ENCODE peak calls at places on chromosomes 11 and 22, in seven cellular contexts. L, A, I, X, Y, S and D are unnamed samples.

GRCh38 chr22:45910928-45911467 is 66.0 kb downstream of the WNT7B start:
- DNase-seq in I (no peak), X (no peak), A (no peak), L (no peak), S (no peak), Y (no peak), D (no peak)

GRCh38 chr11:83583953-83584352 is 297.8 kb upstream of the CCDC90B start:
- DNase-seq in X (no peak), I (peak), L (peak), A (no peak), Y (no peak), S (no peak), D (no peak)

GRCh38 chr11:12123177-12123576 is 12.8 kb downstream of the MICAL2 start:
- DNase-seq in Y (no peak), I (peak), L (peak), X (no peak), A (no peak), S (no peak), D (no peak)

GRCh38 chr11:72600557-72600956 is 73.7 kb downstream of the PDE2A start:
- DNase-seq in S (no peak), I (no peak), X (no peak), L (no peak), A (no peak), Y (no peak), D (no peak)

GRCh38 chr11:27234043-27234668 is 128.9 kb downstream of the CCDC34 start:
- DNase-seq in I (peak), L (peak), A (peak), S (no peak), Y (peak), X (peak), D (no peak)

GRCh38 chr11:121415861-121416260 is 36.3 kb upstream of the SORL1 start:
- DNase-seq in Y (no peak), A (no peak), L (no peak), S (no peak), I (no peak), X (no peak), D (no peak)

GRCh38 chr22:27212617-27213177 is 555.3 kb downstream of the MIAT start:
- DNase-seq in I (peak), A (peak), L (no peak), S (peak), Y (peak), X (no peak), D (no peak)

GRCh38 chr11:10693509-10694071 is at the start of gene IRAG1:
- DNase-seq in Y (no peak), X (no peak), I (peak), A (no peak), L (no peak), S (no peak), D (no peak)

GRCh38 chr11:46200537-46201281 is 76.8 kb upstream of the CREB3L1 start:
- DNase-seq in L (peak), Y (no peak), X (no peak), A (no peak), I (peak), S (no peak), D (no peak)

GRCh38 chr11:2987881-2988280 is 4.2 kb downstream of the NAP1L4 start:
- DNase-seq in X (no peak), A (no peak), Y (no peak), I (no peak), L (no peak), S (no peak), D (no peak)

GRCh38 chr22:43007519-43008102 is 7.3 kb downstream of the PACSIN2 start:
- DNase-seq in L (peak), S (no peak), I (peak), A (peak), X (no peak), Y (peak), D (no peak)

GRCh38 chr11:132772712-132773545 is 759.4 kb downstream of the OPCML start:
- DNase-seq in I (no peak), Y (no peak), L (no peak), X (no peak), A (no peak), S (no peak), D (no peak)

GRCh38 chr11:69867076-69868002 is 48.1 kb upstream of the FGF3 start:
- DNase-seq in I (peak), A (no peak), S (no peak), L (peak), X (no peak), Y (no peak), D (no peak)

GRCh38 chr11:19225599-19225998 is 15.1 kb downstream of the E2F8 start:
- DNase-seq in L (no peak), Y (no peak), I (no peak), S (no peak), A (no peak), X (no peak), D (no peak)

GRCh38 chr11:64306876-64307622 is 1.7 kb downstream of the ESRRA start:
- DNase-seq in I (no peak), Y (no peak), S (no peak), A (no peak), L (peak), X (no peak), D (no peak)

GRCh38 chr11:74822187-74822586 is 73.5 kb downstream of the RNF169 start:
- DNase-seq in S (no peak), L (no peak), A (no peak), I (no peak), Y (no peak), X (no peak), D (no peak)

GRCh38 chr11:13970986-13971385 is 8.5 kb downstream of the SPON1 start:
- DNase-seq in X (no peak), I (peak), L (peak), A (peak), S (no peak), Y (peak), D (no peak)

GRCh38 chr22:35477911-35478582 is 62.6 kb upstream of the RASD2 start:
- DNase-seq in S (peak), L (peak), A (peak), I (peak), Y (peak), X (no peak), D (no peak)

GRCh38 chr11:121839821-121840220 is 276.2 kb downstream of the BLID start:
- DNase-seq in I (peak), Y (no peak), X (no peak), S (no peak), A (no peak), L (no peak), D (no peak)

GRCh38 chr11:69704508-69705245 is 855 bp upstream of the FGF19 start:
- DNase-seq in Y (no peak), I (peak), A (peak), L (no peak), X (no peak), S (peak), D (no peak)

GRCh38 chr11:86938900-86939880 is 16.0 kb downstream of the FZD4 start:
- DNase-seq in I (peak), Y (no peak), L (peak), X (no peak), S (peak), A (peak), D (no peak)

GRCh38 chr11:112902411-112903011 is 58.7 kb upstream of the NCAM1 start:
- DNase-seq in A (no peak), S (no peak), L (no peak), I (no peak), X (no peak), Y (no peak), D (no peak)

GRCh38 chr11:118928870-118929495 is 3.3 kb upstream of the BCL9L start:
- DNase-seq in A (peak), Y (peak), X (no peak), S (no peak), L (peak), I (peak), D (peak)

GRCh38 chr22:35971418-35972119 is 57.1 kb downstream of the RBFOX2 start:
- DNase-seq in L (no peak), X (no peak), Y (peak), I (peak), S (no peak), A (peak), D (no peak)

GRCh38 chr11:75031771-75032549 is 43.2 kb downstream of the NEU3 start:
- DNase-seq in I (peak), Y (peak), L (peak), A (peak), S (peak), X (peak), D (peak)

GRCh38 chr22:45781941-45782340 is 110.3 kb downstream of the ATXN10 start:
- DNase-seq in A (no peak), L (no peak), Y (no peak), X (no peak), S (no peak), I (no peak), D (no peak)

GRCh38 chr11:65274734-65275682 is 13.2 kb downstream of the POLA2 start:
- DNase-seq in Y (peak), I (peak), S (peak), L (peak), X (no peak), A (peak), D (no peak)